ENCODE peak calls at places on chromosomes 4 and X, in five cellular contexts. F, D, I, O and T are unnamed samples.

GRCh38 chr4:111630705-111631104 is 514.5 kb upstream of the FAM241A start:
- DNase-seq in F (peak; percentile 66), I (no peak), O (no peak), D (no peak), T (peak; percentile 63)

GRCh38 chrX:47091149-47091775 is 13.0 kb downstream of the RGN start:
- DNase-seq in I (no peak), D (no peak), F (peak; percentile 1), O (peak; percentile 1), T (no peak)

GRCh38 chr4:7872264-7872771 is 67.3 kb downstream of the AFAP1 start:
- DNase-seq in I (no peak), D (no peak), O (no peak), F (peak; percentile 59), T (peak; percentile 94)

GRCh38 chrX:7215842-7216241 is 67.9 kb upstream of the PUDP start:
- DNase-seq in F (peak; percentile 31), O (no peak), I (no peak), D (no peak), T (no peak)

GRCh38 chr4:139795476-139795875 is 129.9 kb downstream of the MGST2 start:
- DNase-seq in D (no peak), I (no peak), O (no peak), F (no peak), T (no peak)

GRCh38 chr4:78379991-78380739 is 171.4 kb upstream of the ANXA3 start:
- DNase-seq in F (peak; percentile 6), D (no peak), O (no peak), I (no peak), T (no peak)

GRCh38 chrX:154360155-154360713 is 14.2 kb downstream of the FLNA start:
- DNase-seq in I (no peak), F (no peak), D (no peak), O (no peak), T (no peak)

GRCh38 chrX:68714856-68715255 is 67.4 kb downstream of the STARD8 start:
- DNase-seq in D (no peak), F (no peak), I (no peak), O (no peak), T (no peak)

GRCh38 chr4:39354178-39354503 is 12.0 kb downstream of the RFC1 start:
- DNase-seq in F (no peak), O (no peak), D (no peak), I (no peak), T (no peak)

GRCh38 chrX:107398115-107398514 is 51.3 kb upstream of the FRMPD3 start:
- DNase-seq in O (no peak), I (no peak), F (no peak), D (no peak), T (no peak)

GRCh38 chrX:80246273-80246672 is 174.0 kb upstream of the TENT5D start:
- DNase-seq in O (no peak), D (no peak), F (no peak), I (no peak), T (peak; percentile 17)

GRCh38 chr4:1137063-1137771 is 23.9 kb upstream of the RNF212 start:
- DNase-seq in D (no peak), I (no peak), F (no peak), O (no peak), T (no peak)

GRCh38 chr4:108743021-108743420 is 19.8 kb downstream of the ETNPPL start:
- DNase-seq in I (no peak), O (no peak), F (no peak), D (peak; percentile 13), T (no peak)

GRCh38 chrX:14865201-14865600 is 7.7 kb downstream of the FANCB start:
- DNase-seq in D (no peak), O (no peak), F (peak; percentile 8), I (no peak), T (no peak)

GRCh38 chr4:13547563-13548041 is 3.3 kb upstream of the NKX3-2 start:
- DNase-seq in I (no peak), F (no peak), D (no peak), O (no peak), T (peak; percentile 85)

GRCh38 chr4:167688660-167689142 is 403.6 kb upstream of the ANXA10 start:
- DNase-seq in D (no peak), I (no peak), F (no peak), O (no peak), T (peak; percentile 64)

GRCh38 chrX:119145241-119145653 is 17.6 kb upstream of the KIAA1210 start:
- DNase-seq in I (no peak), F (peak; percentile 33), O (no peak), D (no peak), T (peak; percentile 43)

GRCh38 chr4:166675411-166675810 is 558.9 kb downstream of the SPOCK3 start:
- DNase-seq in F (peak; percentile 72), D (no peak), I (no peak), O (no peak), T (no peak)

GRCh38 chr4:19583827-19584569 is 667.7 kb upstream of the SLIT2 start:
- DNase-seq in O (no peak), I (no peak), D (no peak), F (no peak), T (peak; percentile 9)

GRCh38 chr4:84697615-84698201 is 114.8 kb downstream of the CDS1 start:
- DNase-seq in I (no peak), O (no peak), F (peak; percentile 50), D (no peak), T (no peak)

GRCh38 chr4:6044805-6045204 is 26.6 kb upstream of the C4orf50 start:
- DNase-seq in I (no peak), F (no peak), D (no peak), O (no peak), T (no peak)

GRCh38 chr4:107800058-107800457 is 24.7 kb upstream of the SGMS2 start:
- DNase-seq in F (no peak), O (no peak), I (no peak), D (no peak), T (no peak)